ENCODE peak calls at places on chromosomes 13 and 19, in four cellular contexts. F is stomach, N is transverse colon, V is A549. G is an unnamed sample.

GRCh38 chr13:113489549-113490495 is 689 bp downstream of the DCUN1D2 start:
- DNase-seq in V (no peak), N (peak; percentile 39), F (peak; percentile 38), G (no peak)

GRCh38 chr13:53112522-53112921 is 83.9 kb downstream of the OLFM4 start:
- DNase-seq in V (no peak), N (no peak), F (no peak), G (no peak)

GRCh38 chr19:4969772-4970531 is 1.0 kb downstream of the KDM4B start:
- DNase-seq in N (no peak), F (no peak), V (no peak), G (peak; percentile 47)

GRCh38 chr13:113816925-113817859 is 46.7 kb downstream of the GAS6 start:
- DNase-seq in V (peak; percentile 87), F (peak; percentile 97), N (peak; percentile 94), G (peak; percentile 95)

GRCh38 chr19:17091758-17092333 is 16.3 kb downstream of the MYO9B start:
- DNase-seq in F (peak; percentile 43), V (no peak), N (peak; percentile 54), G (peak; percentile 66)

GRCh38 chr19:28643284-28643683 is 569.7 kb downstream of the UQCRFS1 start:
- DNase-seq in V (no peak), N (no peak), F (no peak), G (no peak)

GRCh38 chr19:50679177-50680125 is 30.2 kb downstream of the C19orf81 start:
- DNase-seq in F (peak; percentile 79), V (peak; percentile 93), N (peak; percentile 77), G (peak; percentile 71)

GRCh38 chr19:17579523-17580244 is 24.2 kb downstream of the COLGALT1 start:
- DNase-seq in N (peak; percentile 78), V (peak; percentile 87), F (no peak), G (peak; percentile 38)

GRCh38 chr13:75725784-75726183 is 89.7 kb downstream of the LMO7 start:
- DNase-seq in F (no peak), V (no peak), N (no peak), G (no peak)

GRCh38 chr19:2394669-2395292 is 32.6 kb downstream of the TIMM13 start:
- DNase-seq in F (no peak), V (no peak), N (peak; percentile 72), G (no peak)

GRCh38 chr13:98978280-98978679 is 416 bp upstream of the DOCK9 start:
- DNase-seq in F (no peak), V (no peak), N (no peak), G (no peak)

GRCh38 chr13:102286326-102286725 is 115.5 kb downstream of the FGF14 start:
- DNase-seq in F (no peak), N (no peak), V (peak; percentile 29), G (no peak)

GRCh38 chr13:34935841-34936240 is 6.2 kb upstream of the NBEA start:
- DNase-seq in F (no peak), N (no peak), V (no peak), G (no peak)

GRCh38 chr19:40896418-40896796 is 14.4 kb upstream of the CYP2A7 start:
- DNase-seq in N (no peak), F (no peak), V (no peak), G (no peak)

GRCh38 chr19:10971107-10971715 is 10.4 kb downstream of the SMARCA4 start:
- DNase-seq in V (no peak), N (no peak), F (no peak), G (no peak)

GRCh38 chr19:15962319-15962718 is 13.5 kb downstream of the OR10H4 start:
- DNase-seq in V (no peak), N (no peak), F (no peak), G (no peak)

GRCh38 chr19:44973982-44974735 is 19.0 kb downstream of the CLPTM1 start:
- DNase-seq in V (no peak), F (no peak), N (no peak), G (no peak)

GRCh38 chr13:89733686-89734085 is 1613.8 kb upstream of the MIR17HG start:
- DNase-seq in F (no peak), N (no peak), V (no peak), G (no peak)

GRCh38 chr13:96551540-96551939 is 442.7 kb downstream of the OXGR1 start:
- DNase-seq in V (no peak), F (no peak), N (no peak), G (peak; percentile 3)

GRCh38 chr19:16688084-16688483 is 27.1 kb downstream of the TMEM38A start:
- DNase-seq in V (no peak), F (no peak), N (no peak), G (no peak)

GRCh38 chr13:30880151-30880551 is 25.9 kb upstream of the MEDAG start:
- DNase-seq in V (no peak), F (no peak), N (no peak), G (no peak)

GRCh38 chr13:75356426-75356825 is 125.5 kb downstream of the TBC1D4 start:
- DNase-seq in N (no peak), F (no peak), V (no peak), G (no peak)

GRCh38 chr19:10086032-10086903 is at the start of gene SHFL:
- DNase-seq in N (peak; percentile 88), F (peak; percentile 85), V (no peak), G (peak; percentile 80)

GRCh38 chr13:22375151-22375550 is 704.3 kb downstream of the FGF9 start:
- DNase-seq in F (no peak), V (no peak), N (no peak), G (no peak)

GRCh38 chr13:44306401-44307192 is 67.0 kb upstream of the SERP2 start:
- DNase-seq in N (peak; percentile 63), V (peak; percentile 94), F (peak; percentile 77), G (peak; percentile 66)

GRCh38 chr19:55069137-55069858 is 6.3 kb upstream of the RDH13 start:
- DNase-seq in N (peak; percentile 84), F (peak; percentile 81), V (peak; percentile 82), G (peak; percentile 60)

GRCh38 chr13:100088648-100089601 is at the start of gene PCCA:
- DNase-seq in F (peak; percentile 95), N (peak; percentile 97), V (peak; percentile 84), G (peak; percentile 97)
- TF ChIP-seq POLR2A in F (peak; percentile 39), N (peak; percentile 74), V (peak; percentile 74), G (peak; percentile 75)

DNA sequence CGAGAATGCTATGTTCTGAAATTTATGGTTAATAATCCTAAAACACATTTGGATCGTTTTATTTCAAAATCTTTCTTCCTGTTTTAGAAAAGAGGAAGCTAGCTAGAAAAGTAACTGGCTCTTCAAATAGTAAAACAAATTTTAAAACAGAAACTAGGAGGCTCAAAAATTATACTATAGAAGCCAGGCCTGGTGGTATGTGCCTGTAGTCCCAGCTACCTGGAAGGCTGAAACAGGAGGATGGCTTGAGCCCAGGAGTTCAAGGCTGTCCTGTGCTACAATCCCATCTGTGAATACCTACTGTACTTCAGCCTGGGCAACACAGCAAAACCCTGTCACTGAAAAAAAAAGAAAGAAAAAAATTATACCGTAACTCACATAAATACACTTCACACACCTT is 57.9 kb downstream of the ELF1 start:
- DNase-seq in N (no peak), V (no peak), F (no peak), G (no peak)
- H3K4me3 ChIP-seq in N (no peak overlapping the region), V (no peak overlapping the region), F (no peak overlapping the region), G (no peak overlapping the region)

DNA sequence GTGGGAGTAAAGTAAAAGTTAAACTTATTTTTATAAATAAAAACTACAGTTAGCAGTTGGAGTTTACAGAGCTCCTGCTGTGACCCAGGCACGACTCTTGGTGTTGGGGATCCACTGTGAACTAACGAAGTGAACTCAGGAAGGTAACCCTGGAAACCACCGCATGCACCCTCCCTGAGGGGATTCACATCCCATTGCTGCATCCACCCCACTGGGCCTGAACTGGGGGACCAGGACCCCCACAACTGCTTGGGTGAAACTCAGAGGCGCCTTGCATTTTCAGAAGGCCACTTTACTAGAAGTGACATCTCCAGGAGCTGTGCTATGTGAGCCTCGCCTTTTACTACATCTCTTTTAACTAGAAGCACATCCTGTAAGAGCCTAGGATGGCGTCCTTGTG is 166.4 kb downstream of the TEX29 start:
- DNase-seq in F (peak; percentile 18), V (no peak), N (no peak), G (no peak)
- H3K4me1 ChIP-seq in F (no peaks in the 10 kb centered on the region), V (no peaks in the 10 kb centered on the region), N (no peaks in the 10 kb centered on the region), G (no peaks in the 10 kb centered on the region)

GRCh38 chr19:48628486-48629296 is 8.5 kb downstream of the DBP start:
- DNase-seq in N (peak; percentile 19), F (no peak), V (no peak), G (no peak)
- TF ChIP-seq POLR2A in N (no peak), F (no peak), V (no peak), G (no peak)

GRCh38 chr19:56671613-56671994 is at the start of gene ZNF835:
- DNase-seq in F (peak; percentile 76), N (peak; percentile 87), V (no peak), G (peak; percentile 88)
- H3K4me3 ChIP-seq in F (peak within 1 kb of the TSS; percentile 74), N (peak within 1 kb of the TSS; percentile 74), V (no peak within 1 kb of the TSS), G (peak within 1 kb of the TSS; percentile 2)

DNA sequence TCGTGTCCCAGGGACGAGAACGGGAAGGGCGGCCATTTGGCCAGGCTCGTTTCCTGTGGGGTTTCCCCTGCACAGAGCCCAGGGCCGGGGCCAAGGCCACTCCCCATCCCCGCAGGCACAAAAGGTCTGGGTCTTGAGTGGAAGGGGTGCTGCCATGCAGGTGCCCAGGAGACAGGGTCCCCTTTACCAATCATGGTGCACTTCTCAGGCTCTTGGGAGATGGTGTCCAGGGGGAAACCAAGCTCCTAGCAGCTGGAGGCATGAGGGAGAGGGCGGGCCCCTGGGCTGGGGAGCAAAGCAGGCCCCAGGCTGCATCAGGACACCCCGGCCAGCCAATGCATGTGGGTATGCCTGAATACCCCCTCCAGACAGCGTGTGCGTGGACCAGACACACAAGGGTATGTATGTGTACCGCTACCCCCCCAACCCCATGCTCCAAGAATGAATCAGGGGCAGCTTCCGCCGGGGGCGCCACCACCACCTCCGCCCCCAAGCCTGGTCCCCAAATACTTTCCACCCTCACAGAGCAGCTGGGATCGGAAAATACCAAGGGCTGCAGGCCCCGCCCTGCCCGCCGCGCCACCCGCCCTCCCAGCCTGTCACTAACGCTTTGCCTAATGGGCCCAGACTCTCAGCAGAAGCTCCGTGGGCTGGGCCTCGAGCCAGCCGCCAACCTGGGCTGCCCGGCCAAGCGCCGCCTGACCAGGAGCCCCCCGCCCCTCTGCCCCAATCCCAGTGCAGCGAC is 37.6 kb upstream of the NANOS3 start:
- DNase-seq in F (peak; percentile 89), N (peak; percentile 88), V (peak; percentile 57), G (peak; percentile 79)
- H3K4me1 ChIP-seq in F (peaks cover 92% of the 10 kb centered on the region), N (peaks cover 48% of the 10 kb centered on the region), V (peaks cover 57% of the 10 kb centered on the region), G (peaks cover 64% of the 10 kb centered on the region)

DNA sequence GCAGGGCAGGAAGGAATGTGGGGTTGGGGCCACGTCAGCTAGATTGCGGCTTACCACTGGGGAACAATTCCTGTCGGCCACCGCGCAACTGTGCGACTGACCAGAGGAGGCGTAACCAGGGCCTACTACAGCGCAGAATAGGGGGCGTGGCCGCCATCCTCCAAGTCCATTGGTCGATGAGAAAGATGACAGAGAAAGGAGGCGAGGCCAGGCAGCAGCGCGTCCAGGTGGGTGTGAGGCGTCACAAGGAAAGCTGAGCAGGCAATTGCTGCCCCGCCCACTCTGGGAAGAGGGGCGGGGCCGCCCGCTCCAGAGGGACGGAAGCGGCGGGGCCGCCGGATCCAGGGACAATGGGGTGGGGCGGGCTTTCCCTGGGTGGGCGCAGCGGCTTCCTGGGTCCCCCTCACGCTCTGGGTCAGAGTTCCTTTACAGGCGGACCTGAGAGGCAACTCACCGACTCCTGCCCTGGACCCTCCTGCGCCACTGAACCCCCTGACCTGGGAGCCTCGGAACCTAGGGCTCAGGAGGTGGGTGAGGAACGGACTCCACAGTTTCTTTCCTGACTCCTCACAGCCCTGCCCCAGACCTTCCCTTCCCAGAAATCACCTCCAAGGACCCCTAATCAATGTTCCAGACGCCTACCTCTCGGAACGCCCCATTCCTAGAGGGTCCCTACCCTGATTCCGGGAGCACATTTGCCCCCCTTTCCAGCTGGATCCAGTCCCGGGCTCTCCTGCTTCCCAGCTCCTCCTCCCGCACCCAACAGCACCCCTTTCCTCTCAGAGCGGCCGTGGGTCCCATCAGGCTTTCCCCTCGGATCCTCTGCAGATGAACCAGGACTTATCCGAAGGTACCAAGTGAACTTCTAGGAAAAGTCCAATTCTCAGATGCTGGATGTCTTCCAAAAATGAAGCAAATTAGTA is 101.5 kb upstream of the ZNF492 start:
- DNase-seq in V (no peak), N (peak; percentile 65), F (no peak), G (peak; percentile 99)
- TF ChIP-seq POLR2A in V (no peak), N (no peak), F (peak; percentile 45), G (peak; percentile 98)

G was measured in body of pancreas.